ENCODE peak calls at places on chromosomes 13 and 19, in four cellular contexts. One of them, this sample, is unnamed.

GRCh38 chr13:84994582-84994981 is 804.6 kb downstream of the SLITRK6 start:
- DNase-seq in BJ: no peak
- DNase-seq in testis: no peak
- DNase-seq in CD8-positive, alpha-beta T cell: no peak
- DNase-seq in this sample: no peak

GRCh38 chr13:20828540-20829364 is 55.0 kb upstream of the EEF1AKMT1 start:
- DNase-seq in testis: no peak
- DNase-seq in BJ: no peak
- DNase-seq in CD8-positive, alpha-beta T cell: no peak
- DNase-seq in this sample: no peak

GRCh38 chr19:40512473-40513344 is 45.9 kb downstream of the SPTBN4 start:
- DNase-seq in testis: peak; percentile 32
- DNase-seq in BJ: no peak
- DNase-seq in CD8-positive, alpha-beta T cell: no peak
- DNase-seq in this sample: no peak

GRCh38 chr13:110347535-110348308 is 40.6 kb downstream of the COL4A2 start:
- DNase-seq in CD8-positive, alpha-beta T cell: no peak
- DNase-seq in BJ: no peak
- DNase-seq in testis: no peak
- DNase-seq in this sample: peak; percentile 95

GRCh38 chr19:9018163-9018875 is 8.1 kb upstream of the MUC16 start:
- DNase-seq in testis: no peak
- DNase-seq in CD8-positive, alpha-beta T cell: no peak
- DNase-seq in BJ: no peak
- DNase-seq in this sample: no peak

GRCh38 chr13:30133554-30133912 is 173.8 kb downstream of the KATNAL1 start:
- DNase-seq in testis: no peak
- DNase-seq in CD8-positive, alpha-beta T cell: no peak
- DNase-seq in BJ: no peak
- DNase-seq in this sample: no peak

GRCh38 chr13:110341445-110342247 is 34.6 kb downstream of the COL4A2 start:
- DNase-seq in BJ: no peak
- DNase-seq in testis: peak; percentile 26
- DNase-seq in CD8-positive, alpha-beta T cell: no peak
- DNase-seq in this sample: no peak

GRCh38 chr13:109790951-109791605 is 4.7 kb upstream of the IRS2 start:
- DNase-seq in CD8-positive, alpha-beta T cell: no peak
- DNase-seq in BJ: no peak
- DNase-seq in testis: peak; percentile 46
- DNase-seq in this sample: no peak

GRCh38 chr13:32881074-32881791 is 135.0 kb upstream of the KL start:
- DNase-seq in BJ: peak; percentile 43
- DNase-seq in CD8-positive, alpha-beta T cell: no peak
- DNase-seq in testis: no peak
- DNase-seq in this sample: no peak

GRCh38 chr19:29587518-29587986 is 18.5 kb upstream of the POP4 start:
- DNase-seq in CD8-positive, alpha-beta T cell: peak; percentile 17
- DNase-seq in testis: no peak
- DNase-seq in BJ: peak; percentile 10
- DNase-seq in this sample: no peak

GRCh38 chr13:113554333-113554700 is 30.2 kb upstream of the TFDP1 start:
- DNase-seq in CD8-positive, alpha-beta T cell: no peak
- DNase-seq in testis: no peak
- DNase-seq in BJ: no peak
- DNase-seq in this sample: no peak

GRCh38 chr19:4375620-4376228 is 24.6 kb downstream of the SH3GL1 start:
- DNase-seq in BJ: no peak
- DNase-seq in testis: no peak
- DNase-seq in CD8-positive, alpha-beta T cell: no peak
- DNase-seq in this sample: no peak

GRCh38 chr13:30739646-30740642 is 4.6 kb downstream of the ALOX5AP start:
- DNase-seq in testis: no peak
- DNase-seq in BJ: no peak
- DNase-seq in CD8-positive, alpha-beta T cell: no peak
- DNase-seq in this sample: peak; percentile 57

GRCh38 chr19:54029930-54030490 is 33.7 kb downstream of the VSTM1 start:
- DNase-seq in BJ: no peak
- DNase-seq in testis: peak; percentile 80
- DNase-seq in CD8-positive, alpha-beta T cell: no peak
- DNase-seq in this sample: no peak

GRCh38 chr13:79869326-79869725 is 388.4 kb downstream of the NDFIP2 start:
- DNase-seq in CD8-positive, alpha-beta T cell: no peak
- DNase-seq in testis: no peak
- DNase-seq in BJ: no peak
- DNase-seq in this sample: peak; percentile 41

GRCh38 chr19:41441321-41441945 is 1.5 kb upstream of the ERICH4 start:
- DNase-seq in BJ: no peak
- DNase-seq in CD8-positive, alpha-beta T cell: no peak
- DNase-seq in testis: peak; percentile 12
- DNase-seq in this sample: no peak

GRCh38 chr13:98510156-98510509 is 66.8 kb downstream of the STK24 start:
- DNase-seq in testis: no peak
- DNase-seq in BJ: no peak
- DNase-seq in CD8-positive, alpha-beta T cell: no peak
- DNase-seq in this sample: no peak

GRCh38 chr13:61563645-61564044 is 148.0 kb upstream of the PCDH20 start:
- DNase-seq in testis: no peak
- DNase-seq in BJ: no peak
- DNase-seq in CD8-positive, alpha-beta T cell: no peak
- DNase-seq in this sample: no peak

GRCh38 chr13:76991432-76991795 is 467 bp upstream of the CLN5 start:
- DNase-seq in BJ: no peak
- DNase-seq in testis: peak; percentile 34
- DNase-seq in CD8-positive, alpha-beta T cell: peak; percentile 59
- DNase-seq in this sample: no peak

GRCh38 chr13:99908129-99908805 is 63.3 kb downstream of the ZIC5 start:
- DNase-seq in BJ: no peak
- DNase-seq in CD8-positive, alpha-beta T cell: no peak
- DNase-seq in testis: no peak
- DNase-seq in this sample: no peak

GRCh38 chr13:73189766-73190165 is 131.0 kb downstream of the KLF5 start:
- DNase-seq in CD8-positive, alpha-beta T cell: no peak
- DNase-seq in testis: no peak
- DNase-seq in BJ: no peak
- DNase-seq in this sample: no peak

GRCh38 chr13:60753641-60754040 is 356.6 kb downstream of the TDRD3 start:
- DNase-seq in BJ: no peak
- DNase-seq in testis: no peak
- DNase-seq in CD8-positive, alpha-beta T cell: no peak
- DNase-seq in this sample: no peak

GRCh38 chr13:94233401-94233800 is 246.1 kb downstream of the DCT start:
- DNase-seq in BJ: peak; percentile 44
- DNase-seq in testis: no peak
- DNase-seq in CD8-positive, alpha-beta T cell: no peak
- DNase-seq in this sample: peak; percentile 67

GRCh38 chr19:941292-942132 is 15.7 kb downstream of the ARID3A start:
- DNase-seq in BJ: no peak
- DNase-seq in CD8-positive, alpha-beta T cell: no peak
- DNase-seq in testis: no peak
- DNase-seq in this sample: no peak

GRCh38 chr13:109810761-109811510 is 24.6 kb upstream of the IRS2 start:
- DNase-seq in CD8-positive, alpha-beta T cell: no peak
- DNase-seq in BJ: no peak
- DNase-seq in testis: no peak
- DNase-seq in this sample: no peak

GRCh38 chr13:53631511-53631910 is 602.9 kb downstream of the OLFM4 start:
- DNase-seq in BJ: no peak
- DNase-seq in CD8-positive, alpha-beta T cell: no peak
- DNase-seq in testis: no peak
- DNase-seq in this sample: no peak

GRCh38 chr19:903266-903797 is 9.7 kb downstream of the R3HDM4 start:
- DNase-seq in BJ: no peak
- DNase-seq in testis: no peak
- DNase-seq in CD8-positive, alpha-beta T cell: no peak
- DNase-seq in this sample: no peak

GRCh38 chr13:74174810-74175209 is 40.6 kb upstream of the KLF12 start:
- DNase-seq in CD8-positive, alpha-beta T cell: no peak
- DNase-seq in testis: no peak
- DNase-seq in BJ: no peak
- DNase-seq in this sample: no peak

GRCh38 chr19:51737924-51738323 is 13.8 kb downstream of the FPR1 start:
- DNase-seq in CD8-positive, alpha-beta T cell: no peak
- DNase-seq in BJ: no peak
- DNase-seq in testis: no peak
- DNase-seq in this sample: no peak

GRCh38 chr19:51740356-51740755 is 11.3 kb downstream of the FPR1 start:
- DNase-seq in testis: no peak
- DNase-seq in BJ: no peak
- DNase-seq in CD8-positive, alpha-beta T cell: no peak
- DNase-seq in this sample: no peak

GRCh38 chr19:51739466-51740213 is 12.0 kb downstream of the FPR1 start:
- DNase-seq in BJ: no peak
- DNase-seq in testis: no peak
- DNase-seq in CD8-positive, alpha-beta T cell: no peak
- DNase-seq in this sample: no peak

GRCh38 chr19:51733742-51734522 is 10.1 kb upstream of the HAS1 start:
- DNase-seq in testis: no peak
- DNase-seq in BJ: no peak
- DNase-seq in CD8-positive, alpha-beta T cell: no peak
- DNase-seq in this sample: no peak

DNA sequence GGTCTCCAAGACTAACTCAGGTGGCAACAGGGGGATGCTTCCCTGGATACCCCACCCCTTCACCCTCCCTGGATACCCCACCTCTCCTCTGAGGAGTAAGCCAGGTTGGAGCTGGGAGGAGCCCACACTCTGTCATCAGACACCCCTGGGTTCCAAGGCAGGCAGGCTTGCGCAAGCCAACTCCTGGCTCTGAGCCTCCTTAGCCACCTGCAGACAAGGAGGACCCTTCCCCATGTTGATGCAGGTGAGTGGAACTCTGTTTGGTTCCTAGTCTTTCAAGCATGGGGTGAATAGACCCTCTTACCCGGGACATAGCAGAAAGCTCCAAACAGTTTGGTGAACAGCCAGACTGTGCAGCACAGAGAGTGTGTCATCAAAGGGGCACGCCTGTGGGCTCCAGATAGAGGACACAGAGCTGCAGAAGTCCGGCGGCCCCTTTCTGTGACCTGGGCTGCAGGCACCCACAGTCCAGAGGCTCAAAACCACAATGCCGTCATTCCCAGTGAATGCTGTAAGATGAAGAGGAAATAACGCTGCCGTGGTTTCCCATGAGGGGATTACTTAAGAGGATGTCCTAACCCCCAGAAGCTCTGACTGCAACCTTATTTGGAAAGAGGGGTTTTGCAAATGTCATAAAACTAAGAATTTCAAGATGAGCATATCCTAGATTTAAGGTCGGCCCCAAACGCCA is 12.1 kb upstream of the HAS1 start:
- DNase-seq in testis: peak; percentile 56
- DNase-seq in BJ: no peak
- DNase-seq in CD8-positive, alpha-beta T cell: no peak
- DNase-seq in this sample: no peak
- H3K27me3 ChIP-seq in testis: no peaks in the 10 kb centered on the region
- H3K27me3 ChIP-seq in BJ: no peaks in the 10 kb centered on the region
- H3K27me3 ChIP-seq in CD8-positive, alpha-beta T cell: no peaks in the 10 kb centered on the region
- H3K27me3 ChIP-seq in this sample: no peaks in the 10 kb centered on the region

DNA sequence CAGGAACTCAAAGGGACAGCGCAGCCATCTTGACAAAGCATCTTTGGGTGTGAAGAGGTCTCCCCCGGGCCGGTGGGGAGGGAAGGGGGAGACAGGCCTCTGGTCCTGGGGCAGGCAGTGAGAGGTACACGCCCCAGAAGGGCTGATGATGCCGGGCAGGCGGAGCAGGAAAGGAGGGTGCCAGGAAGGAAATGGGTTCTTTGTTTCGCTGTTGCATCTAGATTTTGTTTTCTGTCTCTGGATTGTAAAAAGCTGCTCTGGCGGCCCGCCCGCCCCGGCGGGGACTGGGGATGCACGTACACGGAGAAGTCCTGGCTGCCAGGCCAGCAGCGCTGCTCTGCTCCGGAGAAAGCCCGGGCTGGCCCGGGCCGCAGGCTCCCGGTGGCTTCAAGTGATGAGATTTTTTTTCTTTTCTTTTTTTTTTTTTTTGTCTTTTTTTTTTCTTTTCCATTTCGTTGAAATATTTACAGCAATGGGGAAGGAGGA is 13.2 kb upstream of the ASF1B start:
- DNase-seq in CD8-positive, alpha-beta T cell: peak; percentile 13
- DNase-seq in BJ: no peak
- DNase-seq in testis: peak; percentile 74
- DNase-seq in this sample: no peak
- H3K4me3 ChIP-seq in CD8-positive, alpha-beta T cell: peak overlapping the region; percentile 57
- H3K4me3 ChIP-seq in BJ: peak overlapping the region; percentile 15
- H3K4me3 ChIP-seq in testis: no peak overlapping the region
- H3K4me3 ChIP-seq in this sample: no peak overlapping the region

GRCh38 chr19:22627526-22627925 is 6.6 kb upstream of the ZNF492 start:
- DNase-seq in testis: no peak
- DNase-seq in CD8-positive, alpha-beta T cell: no peak
- DNase-seq in BJ: no peak
- DNase-seq in this sample: no peak
- TF ChIP-seq CTCF in testis: no peak
- TF ChIP-seq CTCF in CD8-positive, alpha-beta T cell: no peak
- TF ChIP-seq CTCF in BJ: no peak
- TF ChIP-seq CTCF in this sample: no peak

GRCh38 chr13:87166348-87166747 is 504.8 kb upstream of the SLITRK5 start:
- DNase-seq in testis: no peak
- DNase-seq in BJ: no peak
- DNase-seq in CD8-positive, alpha-beta T cell: no peak
- DNase-seq in this sample: no peak
- H3K27me3 ChIP-seq in testis: no peaks in the 10 kb centered on the region
- H3K27me3 ChIP-seq in BJ: no peaks in the 10 kb centered on the region
- H3K27me3 ChIP-seq in CD8-positive, alpha-beta T cell: no peaks in the 10 kb centered on the region
- H3K27me3 ChIP-seq in this sample: no peaks in the 10 kb centered on the region

DNA sequence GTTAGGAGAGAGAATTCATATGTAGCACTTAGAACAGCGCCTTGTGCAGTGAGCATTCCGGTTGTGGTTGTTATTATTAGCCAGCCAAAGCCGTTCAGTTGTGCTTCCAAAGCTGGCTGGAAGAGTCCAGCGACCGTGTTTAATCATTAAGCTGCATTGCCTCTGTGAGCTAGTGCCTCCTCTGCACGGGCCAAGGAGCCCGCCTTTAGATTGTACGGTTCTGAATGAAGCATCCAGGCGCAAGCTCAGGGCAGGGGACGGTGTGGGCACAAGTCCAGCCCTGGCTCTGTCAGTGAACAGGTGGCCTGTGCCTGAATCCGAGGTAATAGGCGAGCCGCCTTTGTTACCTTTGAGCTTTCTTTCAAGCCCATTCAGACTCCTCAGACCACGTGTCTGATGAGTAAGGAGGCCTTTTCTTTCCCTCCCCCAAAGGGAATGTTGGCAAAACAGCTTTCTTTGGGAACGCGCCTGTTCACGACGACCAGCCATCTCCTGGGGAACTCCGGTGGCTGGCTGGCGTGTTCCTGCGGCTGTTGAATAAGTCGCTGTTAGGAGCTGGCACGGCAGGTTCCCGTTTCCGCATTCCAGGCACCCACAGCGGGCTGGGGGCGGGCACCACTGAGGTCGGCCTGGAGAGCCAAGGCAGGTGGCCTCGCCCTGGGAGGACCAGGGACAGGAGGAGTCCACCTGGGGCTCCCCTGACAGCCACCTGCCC is 25.1 kb downstream of the SIPA1L3 start:
- DNase-seq in BJ: no peak
- DNase-seq in CD8-positive, alpha-beta T cell: no peak
- DNase-seq in testis: peak; percentile 46
- DNase-seq in this sample: peak; percentile 88
- H3K4me3 ChIP-seq in BJ: no peak overlapping the region
- H3K4me3 ChIP-seq in CD8-positive, alpha-beta T cell: no peak overlapping the region
- H3K4me3 ChIP-seq in testis: no peak overlapping the region
- H3K4me3 ChIP-seq in this sample: peak overlapping the region; percentile 35

This sample was measured in kidney epithelial cell.